ENCODE peak calls at places on chromosomes 12 and 14, in nine cellular contexts. X, J, O, I, P, S, E, C and Y are unnamed samples.

GRCh38 chr12:112599871-112600270 is 181.1 kb downstream of the PTPN11 start:
- DNase-seq in X (no peak), J (no peak), O (no peak), I (no peak), P (no peak), S (no peak), E (no peak), C (no peak), Y (no peak)

GRCh38 chr14:66443158-66443695 is 42.9 kb upstream of the CCDC196 start:
- DNase-seq in X (no peak), J (no peak), O (no peak), I (no peak), P (no peak), S (no peak), E (no peak), C (no peak), Y (no peak)

GRCh38 chr12:95623554-95624170 is 72.4 kb upstream of the USP44 start:
- DNase-seq in X (no peak), J (peak), O (no peak), I (no peak), P (no peak), S (no peak), E (no peak), C (peak), Y (no peak)

GRCh38 chr12:92098594-92099370 is 46.9 kb downstream of the BTG1 start:
- DNase-seq in X (no peak), J (no peak), O (no peak), I (no peak), P (no peak), S (no peak), E (no peak), C (no peak), Y (no peak)

GRCh38 chr12:105220929-105221290 is 15.1 kb downstream of the APPL2 start:
- DNase-seq in X (no peak), J (no peak), O (no peak), I (no peak), P (no peak), S (no peak), E (no peak), C (no peak), Y (no peak)

GRCh38 chr14:100065942-100066574 is 836 bp downstream of the EVL start:
- DNase-seq in X (no peak), J (no peak), O (no peak), I (peak), P (no peak), S (no peak), E (no peak), C (no peak), Y (peak)

GRCh38 chr12:131736807-131737484 is 26.1 kb downstream of the SFSWAP start:
- DNase-seq in X (no peak), J (peak), O (no peak), I (no peak), P (no peak), S (no peak), E (no peak), C (no peak), Y (no peak)

GRCh38 chr12:109309441-109310246 is 560 bp upstream of the FOXN4 start:
- DNase-seq in X (peak), J (no peak), O (no peak), I (no peak), P (no peak), S (no peak), E (peak), C (no peak), Y (no peak)

GRCh38 chr14:50657753-50658152 is 10.4 kb downstream of the SAV1 start:
- DNase-seq in X (no peak), J (no peak), O (no peak), I (no peak), P (no peak), S (no peak), E (no peak), C (no peak), Y (no peak)

GRCh38 chr12:53538209-53538689 is 31.0 kb upstream of the NPFF start:
- DNase-seq in X (peak), J (no peak), O (no peak), I (no peak), P (no peak), S (no peak), E (peak), C (peak), Y (no peak)

GRCh38 chr12:92396647-92397258 is 251.1 kb upstream of the BTG1 start:
- DNase-seq in X (no peak), J (no peak), O (no peak), I (no peak), P (no peak), S (no peak), E (no peak), C (peak), Y (no peak)

GRCh38 chr14:73736842-73737241 is 22.7 kb upstream of the PNMA1 start:
- DNase-seq in X (no peak), J (no peak), O (no peak), I (no peak), P (no peak), S (no peak), E (no peak), C (no peak), Y (no peak)

GRCh38 chr12:53757095-53757770 is 5.5 kb upstream of the CISTR start:
- DNase-seq in X (no peak), J (peak), O (peak), I (peak), P (peak), S (peak), E (peak), C (no peak), Y (peak)

GRCh38 chr14:55915464-55915863 is 202.7 kb upstream of the PELI2 start:
- DNase-seq in X (no peak), J (no peak), O (no peak), I (no peak), P (no peak), S (no peak), E (no peak), C (no peak), Y (no peak)

GRCh38 chr12:123131879-123132402 is 18.9 kb downstream of the PITPNM2 start:
- DNase-seq in X (peak), J (peak), O (no peak), I (peak), P (no peak), S (no peak), E (peak), C (no peak), Y (peak)

GRCh38 chr14:30240002-30240401 is 312.4 kb upstream of the PRKD1 start:
- DNase-seq in X (no peak), J (no peak), O (no peak), I (no peak), P (no peak), S (no peak), E (no peak), C (no peak), Y (no peak)

GRCh38 chr14:101481557-101481956 is 79.7 kb upstream of the DIO3 start:
- DNase-seq in X (no peak), J (peak), O (no peak), I (no peak), P (peak), S (no peak), E (no peak), C (no peak), Y (no peak)

GRCh38 chr12:21894792-21895392 is 46.3 kb downstream of the ABCC9 start:
- DNase-seq in X (no peak), J (no peak), O (no peak), I (no peak), P (no peak), S (no peak), E (no peak), C (no peak), Y (no peak)

GRCh38 chr12:94640134-94640928 is 10.0 kb downstream of the TMCC3 start:
- DNase-seq in X (no peak), J (no peak), O (no peak), I (no peak), P (no peak), S (no peak), E (no peak), C (no peak), Y (no peak)

GRCh38 chr12:32063796-32064195 is 42.9 kb upstream of the BICD1 start:
- DNase-seq in X (no peak), J (no peak), O (no peak), I (no peak), P (no peak), S (no peak), E (no peak), C (no peak), Y (no peak)

GRCh38 chr14:103629503-103630121 is 601 bp downstream of the KLC1 start:
- DNase-seq in X (peak), J (peak), O (no peak), I (peak), P (peak), S (peak), E (peak), C (no peak), Y (peak)

GRCh38 chr14:68397827-68398226 is 395.0 kb downstream of the ZFP36L1 start:
- DNase-seq in X (no peak), J (no peak), O (peak), I (no peak), P (no peak), S (no peak), E (no peak), C (peak), Y (no peak)

GRCh38 chr14:89276424-89276975 is 140.5 kb downstream of the FOXN3 start:
- DNase-seq in X (no peak), J (peak), O (no peak), I (peak), P (no peak), S (no peak), E (no peak), C (peak), Y (peak)

GRCh38 chr14:102209224-102209966 is 69.7 kb downstream of the WDR20 start:
- DNase-seq in X (no peak), J (no peak), O (no peak), I (no peak), P (no peak), S (no peak), E (no peak), C (no peak), Y (no peak)

GRCh38 chr12:116916122-116916521 is 5.4 kb downstream of the FBXW8 start:
- DNase-seq in X (no peak), J (no peak), O (no peak), I (no peak), P (no peak), S (no peak), E (no peak), C (no peak), Y (no peak)

GRCh38 chr14:76870146-76870545 is 43.9 kb downstream of the LRRC74A start:
- DNase-seq in X (no peak), J (no peak), O (no peak), I (no peak), P (no peak), S (no peak), E (no peak), C (no peak), Y (no peak)

GRCh38 chr12:104372048-104372720 is 68.6 kb downstream of the EID3 start:
- DNase-seq in X (no peak), J (no peak), O (no peak), I (peak), P (no peak), S (no peak), E (no peak), C (no peak), Y (peak)

GRCh38 chr12:53053223-53054111 is 3.6 kb downstream of the TNS2 start:
- DNase-seq in X (peak), J (no peak), O (no peak), I (peak), P (no peak), S (no peak), E (peak), C (no peak), Y (peak)

GRCh38 chr12:84706374-84706773 is 206.2 kb downstream of the SLC6A15 start:
- DNase-seq in X (no peak), J (no peak), O (no peak), I (no peak), P (no peak), S (no peak), E (no peak), C (no peak), Y (no peak)

GRCh38 chr12:12718853-12719252 is 1.7 kb downstream of the CDKN1B start:
- DNase-seq in X (no peak), J (no peak), O (no peak), I (peak), P (no peak), S (no peak), E (no peak), C (no peak), Y (no peak)

GRCh38 chr14:95361373-95362179 is 41.9 kb upstream of the CLMN start:
- DNase-seq in X (no peak), J (peak), O (no peak), I (peak), P (no peak), S (no peak), E (no peak), C (no peak), Y (no peak)

GRCh38 chr12:4084631-4085030 is 188.9 kb upstream of the CCND2 start:
- DNase-seq in X (no peak), J (no peak), O (no peak), I (no peak), P (no peak), S (no peak), E (no peak), C (no peak), Y (no peak)

GRCh38 chr12:97456792-97457191 is 5.8 kb upstream of the RMST start:
- DNase-seq in X (no peak), J (no peak), O (no peak), I (no peak), P (no peak), S (no peak), E (no peak), C (no peak), Y (no peak)

GRCh38 chr12:123384994-123385376 is 1.1 kb downstream of the KMT5A start:
- DNase-seq in X (no peak), J (no peak), O (no peak), I (no peak), P (no peak), S (no peak), E (no peak), C (no peak), Y (no peak)

GRCh38 chr14:105486333-105486973 is at the start of gene CRIP1:
- DNase-seq in X (no peak), J (no peak), O (no peak), I (no peak), P (no peak), S (no peak), E (no peak), C (no peak), Y (no peak)

GRCh38 chr12:122560138-122560537 is 33.1 kb downstream of the KNTC1 start:
- DNase-seq in X (no peak), J (no peak), O (no peak), I (no peak), P (no peak), S (no peak), E (no peak), C (no peak), Y (no peak)

GRCh38 chr14:54564799-54565235 is 2.1 kb upstream of the SAMD4A start:
- DNase-seq in X (no peak), J (no peak), O (no peak), I (no peak), P (no peak), S (peak), E (no peak), C (no peak), Y (peak)

GRCh38 chr12:69036533-69036932 is 103.6 kb upstream of the CPM start:
- DNase-seq in X (no peak), J (no peak), O (no peak), I (no peak), P (no peak), S (no peak), E (no peak), C (no peak), Y (no peak)

GRCh38 chr12:24975425-24975824 is 26.5 kb upstream of the BCAT1 start:
- DNase-seq in X (no peak), J (no peak), O (no peak), I (no peak), P (no peak), S (no peak), E (no peak), C (no peak), Y (no peak)

GRCh38 chr12:92178340-92178739 is 32.7 kb upstream of the BTG1 start:
- DNase-seq in X (no peak), J (no peak), O (no peak), I (no peak), P (no peak), S (no peak), E (no peak), C (no peak), Y (no peak)